ENCODE peak calls at places on chromosomes 3 and 15, in seven cellular contexts. D, G, H, C, B, A and J are unnamed samples.
A peak's percentile ranks its signal among the peaks of the same experiment; 100 is the strongest.

GRCh38 chr3:27147215-27147614 is 222.0 kb downstream of the NEK10 start:
- DNase-seq in D (no peak), G (peak; percentile 30), H (no peak), C (no peak), B (no peak), A (no peak), J (no peak)

GRCh38 chr15:38164061-38164460 is 88.6 kb upstream of the SPRED1 start:
- DNase-seq in D (no peak), G (peak; percentile 65), H (no peak), C (no peak), B (no peak), A (no peak), J (no peak)

GRCh38 chr3:176032043-176032442 is 1165.2 kb downstream of the TBL1XR1 start:
- DNase-seq in D (no peak), G (peak; percentile 32), H (no peak), C (no peak), B (no peak), A (peak; percentile 7), J (no peak)

GRCh38 chr15:76206325-76206976 is 104.8 kb downstream of the ETFA start:
- DNase-seq in D (no peak), G (peak; percentile 52), H (peak; percentile 92), C (no peak), B (peak; percentile 90), A (peak; percentile 68), J (no peak)

GRCh38 chr15:99137111-99137546 is 32.2 kb downstream of the SYNM start:
- DNase-seq in D (no peak), G (no peak), H (no peak), C (no peak), B (no peak), A (no peak), J (no peak)

GRCh38 chr15:47812436-47813109 is 95.3 kb downstream of the SEMA6D start:
- DNase-seq in D (no peak), G (peak; percentile 5), H (no peak), C (no peak), B (no peak), A (peak; percentile 83), J (no peak)

GRCh38 chr3:126098391-126098858 is 14.5 kb upstream of the SLC41A3 start:
- DNase-seq in D (no peak), G (no peak), H (no peak), C (no peak), B (peak; percentile 60), A (peak; percentile 92), J (no peak)

GRCh38 chr3:174397848-174398247 is 461.3 kb upstream of the NAALADL2 start:
- DNase-seq in D (peak; percentile 15), G (peak; percentile 60), H (no peak), C (no peak), B (no peak), A (peak; percentile 72), J (peak; percentile 14)

GRCh38 chr3:195913382-195913781 is 5.0 kb upstream of the TNK2 start:
- DNase-seq in D (no peak), G (no peak), H (no peak), C (no peak), B (peak; percentile 46), A (no peak), J (no peak)

GRCh38 chr3:31581660-31582059 is 48.9 kb downstream of the STT3B start:
- DNase-seq in D (no peak), G (peak; percentile 6), H (no peak), C (peak; percentile 2), B (no peak), A (peak; percentile 38), J (no peak)

GRCh38 chr3:14823910-14824629 is 5.3 kb downstream of the FGD5 start:
- DNase-seq in D (no peak), G (no peak), H (no peak), C (no peak), B (no peak), A (no peak), J (no peak)

GRCh38 chr15:67023517-67024321 is 41.7 kb upstream of the SMAD3 start:
- DNase-seq in D (no peak), G (no peak), H (no peak), C (no peak), B (no peak), A (no peak), J (no peak)

GRCh38 chr15:97316362-97316761 is 644.1 kb upstream of the ARRDC4 start:
- DNase-seq in D (no peak), G (no peak), H (no peak), C (no peak), B (no peak), A (no peak), J (no peak)

GRCh38 chr15:41396111-41396510 is 6.2 kb downstream of the NDUFAF1 start:
- DNase-seq in D (no peak), G (no peak), H (no peak), C (no peak), B (no peak), A (no peak), J (no peak)

GRCh38 chr3:54654776-54655175 is 273.1 kb downstream of the LRTM1 start:
- DNase-seq in D (no peak), G (no peak), H (no peak), C (no peak), B (no peak), A (no peak), J (no peak)

GRCh38 chr15:80739919-80740318 is 39.3 kb upstream of the CEMIP start:
- DNase-seq in D (peak; percentile 12), G (no peak), H (no peak), C (no peak), B (no peak), A (no peak), J (no peak)

GRCh38 chr3:45227131-45227819 is 1.2 kb upstream of the TMEM158 start:
- DNase-seq in D (no peak), G (no peak), H (no peak), C (no peak), B (no peak), A (no peak), J (no peak)

GRCh38 chr15:23860290-23860751 is 173.2 kb upstream of the NDN start:
- DNase-seq in D (no peak), G (no peak), H (no peak), C (no peak), B (no peak), A (no peak), J (no peak)

GRCh38 chr15:38652998-38653397 is 88.4 kb upstream of the RASGRP1 start:
- DNase-seq in D (no peak), G (no peak), H (no peak), C (no peak), B (no peak), A (no peak), J (no peak)

GRCh38 chr3:11565492-11565891 is 78.2 kb downstream of the VGLL4 start:
- DNase-seq in D (no peak), G (no peak), H (no peak), C (no peak), B (no peak), A (no peak), J (no peak)

GRCh38 chr3:141681390-141681780 is 56.7 kb upstream of the RNF7 start:
- DNase-seq in D (no peak), G (no peak), H (no peak), C (no peak), B (no peak), A (no peak), J (no peak)

GRCh38 chr15:27025411-27026051 is 54.5 kb downstream of the GABRG3 start:
- DNase-seq in D (no peak), G (no peak), H (no peak), C (no peak), B (no peak), A (no peak), J (no peak)

GRCh38 chr3:193975072-193975535 is 160.8 kb upstream of the HES1 start:
- DNase-seq in D (no peak), G (no peak), H (no peak), C (no peak), B (no peak), A (no peak), J (no peak)

GRCh38 chr3:164879201-164879600 is 199.1 kb downstream of the SI start:
- DNase-seq in D (no peak), G (no peak), H (no peak), C (no peak), B (no peak), A (no peak), J (no peak)

GRCh38 chr3:136624894-136625815 is 127.0 kb downstream of the STAG1 start:
- DNase-seq in D (no peak), G (no peak), H (no peak), C (no peak), B (no peak), A (peak; percentile 27), J (no peak)

GRCh38 chr15:59556405-59556804 is 55.2 kb upstream of the GCNT3 start:
- DNase-seq in D (no peak), G (peak; percentile 60), H (no peak), C (no peak), B (no peak), A (no peak), J (peak; percentile 19)

GRCh38 chr15:81015595-81016252 is 15.0 kb downstream of the TLNRD1 start:
- DNase-seq in D (no peak), G (no peak), H (no peak), C (no peak), B (no peak), A (no peak), J (no peak)

DNA sequence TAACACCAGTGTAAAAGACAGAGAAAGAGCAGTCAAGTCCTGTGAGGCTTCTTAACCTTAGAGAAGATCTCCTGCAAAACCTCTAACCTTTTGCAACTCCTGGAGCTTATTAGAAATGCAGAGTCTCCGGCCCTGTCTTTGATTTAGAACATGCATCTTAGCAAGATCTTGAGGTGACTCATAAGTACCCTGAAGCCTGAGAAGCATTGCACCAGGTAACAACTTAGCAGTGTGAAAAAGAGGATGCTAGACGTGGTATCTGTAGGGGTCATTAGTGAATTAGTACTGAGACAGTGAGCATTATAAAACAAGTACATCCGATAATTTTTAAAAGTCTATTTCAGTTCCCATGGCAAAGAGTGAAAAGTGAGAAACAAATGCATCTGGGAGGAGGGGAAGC is 128.4 kb upstream of the IL12A start:
- DNase-seq in D (no peak), G (no peak), H (no peak), C (no peak), B (no peak), A (no peak), J (no peak)
- H3K4me3 ChIP-seq in D (no peak overlapping the region), G (no peak overlapping the region), H (no peak overlapping the region), C (no peak overlapping the region), B (peak overlapping the region; percentile 73), A (no peak overlapping the region), J (no peak overlapping the region)

DNA sequence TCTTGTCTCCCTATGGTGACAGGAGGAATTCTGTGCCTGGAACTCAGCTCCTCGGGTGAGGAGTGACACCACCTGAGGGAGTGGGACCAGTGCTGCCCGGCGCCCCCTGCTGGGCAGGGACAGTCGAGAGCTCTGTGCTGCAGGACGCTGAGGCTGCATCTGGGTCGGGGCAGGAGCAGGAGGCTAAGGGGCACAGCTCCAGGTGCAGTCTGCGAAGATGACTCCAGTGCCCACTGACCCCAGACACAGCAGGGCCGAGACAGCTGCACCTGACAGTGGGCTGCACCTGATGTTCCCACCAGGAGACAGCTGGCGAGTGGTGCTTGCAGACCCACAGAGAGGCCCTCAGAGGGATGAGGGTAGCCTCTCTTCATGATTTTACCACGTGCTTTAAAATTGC is 152.9 kb downstream of the ATP10A start:
- DNase-seq in D (no peak), G (peak; percentile 61), H (no peak), C (no peak), B (peak; percentile 73), A (no peak), J (no peak)
- TF ChIP-seq CTCF in D (peak; percentile 33), G (peak; percentile 76), H (peak; percentile 64), C (peak; percentile 65), B (peak; percentile 65), A (peak; percentile 24), J (peak; percentile 90)

GRCh38 chr3:50269977-50270413 is 1.0 kb downstream of the SEMA3B start:
- DNase-seq in D (no peak), G (peak; percentile 75), H (no peak), C (no peak), B (no peak), A (peak; percentile 18), J (no peak)
- H3K4me3 ChIP-seq in D (no peak overlapping the region), G (peak overlapping the region; percentile 72), H (no peak overlapping the region), C (peak overlapping the region; percentile 47), B (no peak overlapping the region), A (no peak overlapping the region), J (no peak overlapping the region)

GRCh38 chr3:179474480-179474879 is 23.2 kb upstream of the GNB4 start:
- DNase-seq in D (no peak), G (no peak), H (no peak), C (no peak), B (no peak), A (peak; percentile 20), J (no peak)
- TF ChIP-seq CTCF in D (no peak), G (no peak), H (no peak), C (no peak), B (no peak), A (no peak), J (no peak)